ENCODE peak calls at places on chromosomes 6 and 20, in seven cellular contexts. R is A172, B is T-cell, H is LoVo, Y is Right ventricle myocardium inferior, Z is GM23338, U is NCI-H1417. G is an unnamed sample.
A peak's percentile ranks its signal among the peaks of the same experiment; 100 is the strongest.

GRCh38 chr6:157019115-157019628 is 242.0 kb downstream of the ARID1B start:
- DNase-seq in R (no peak), B (no peak), H (peak; percentile 20), Y (no peak), Z (peak; percentile 56), U (peak; percentile 10), G (no peak)

GRCh38 chr20:21019831-21020655 is 86.1 kb downstream of the LINC00237 start:
- DNase-seq in R (no peak), B (no peak), H (no peak), Y (no peak), Z (peak; percentile 17), U (no peak), G (no peak)

GRCh38 chr6:12275084-12275483 is 15.1 kb upstream of the EDN1 start:
- DNase-seq in R (peak; percentile 47), B (no peak), H (no peak), Y (no peak), Z (no peak), U (no peak), G (peak; percentile 17)

GRCh38 chr6:112039431-112039770 is 14.5 kb upstream of the CCN6 start:
- DNase-seq in R (no peak), B (no peak), H (no peak), Y (no peak), Z (no peak), U (no peak), G (no peak)

GRCh38 chr6:75481394-75481793 is 12.2 kb downstream of the FILIP1 start:
- DNase-seq in R (no peak), B (no peak), H (no peak), Y (no peak), Z (no peak), U (no peak), G (no peak)

GRCh38 chr6:165811512-165811911 is 148.5 kb upstream of the PDE10A start:
- DNase-seq in R (peak; percentile 26), B (no peak), H (no peak), Y (no peak), Z (no peak), U (no peak), G (no peak)

GRCh38 chr6:54515013-54515412 is 206.8 kb downstream of the TINAG start:
- DNase-seq in R (no peak), B (no peak), H (no peak), Y (no peak), Z (no peak), U (no peak), G (peak; percentile 9)

GRCh38 chr20:10316582-10316981 is 98.0 kb downstream of the SNAP25 start:
- DNase-seq in R (peak; percentile 35), B (no peak), H (no peak), Y (no peak), Z (peak; percentile 28), U (no peak), G (peak; percentile 48)

GRCh38 chr20:25040438-25040831 is 17.5 kb downstream of the ACSS1 start:
- DNase-seq in R (no peak), B (no peak), H (no peak), Y (no peak), Z (no peak), U (no peak), G (no peak)

GRCh38 chr20:52103911-52104545 is 87.6 kb downstream of the ZFP64 start:
- DNase-seq in R (no peak), B (no peak), H (no peak), Y (peak; percentile 56), Z (peak; percentile 85), U (no peak), G (no peak)

GRCh38 chr6:6699741-6700367 is 111.3 kb downstream of the LY86 start:
- DNase-seq in R (peak; percentile 67), B (no peak), H (peak; percentile 97), Y (peak; percentile 81), Z (peak; percentile 49), U (peak; percentile 67), G (peak; percentile 94)

GRCh38 chr6:35686873-35687557 is 1.7 kb downstream of the FKBP5 start:
- DNase-seq in R (no peak), B (no peak), H (no peak), Y (no peak), Z (no peak), U (no peak), G (peak; percentile 2)

GRCh38 chr20:51138576-51138975 is 115.7 kb upstream of the KCNG1 start:
- DNase-seq in R (no peak), B (no peak), H (no peak), Y (no peak), Z (no peak), U (no peak), G (no peak)

GRCh38 chr6:107847844-107848802 is 24.0 kb upstream of the SCML4 start:
- DNase-seq in R (peak; percentile 54), B (peak; percentile 67), H (peak; percentile 83), Y (peak; percentile 93), Z (peak; percentile 91), U (peak; percentile 70), G (peak; percentile 76)

GRCh38 chr6:105713474-105714118 is 310.7 kb upstream of the PREP start:
- DNase-seq in R (no peak), B (no peak), H (no peak), Y (no peak), Z (peak; percentile 40), U (no peak), G (no peak)

G was measured in HT-29.